ENCODE peak calls at places on chromosome 14, in six cellular contexts. P is GM12878, B is A549, M is suprapubic skin, W is H1, H is K562. Q is an unnamed sample.

GRCh38 chr14:57732886-57733285 is 133.0 kb downstream of the SLC35F4 start:
- DNase-seq in P (no peak), B (no peak), M (no peak), W (no peak), H (no peak), Q (peak; percentile 31)

GRCh38 chr14:68978550-68978911 is 571 bp downstream of the ACTN1 start:
- DNase-seq in P (no peak), B (peak; percentile 44), M (peak; percentile 86), W (no peak), H (peak; percentile 70), Q (peak; percentile 76)

GRCh38 chr14:98136420-98136819 is 1135.6 kb downstream of the BCL11B start:
- DNase-seq in P (no peak), B (no peak), M (no peak), W (no peak), H (no peak), Q (no peak)

GRCh38 chr14:103744621-103745395 is 29.2 kb downstream of the ZFYVE21 start:
- DNase-seq in P (no peak), B (no peak), M (peak; percentile 37), W (no peak), H (no peak), Q (no peak)

GRCh38 chr14:22915886-22916521 is 2.9 kb downstream of the RBM23 start:
- DNase-seq in P (no peak), B (no peak), M (no peak), W (no peak), H (no peak), Q (peak; percentile 31)

GRCh38 chr14:106051790-106052189 is 525.4 kb downstream of the TMEM121 start:
- DNase-seq in P (no peak), B (no peak), M (no peak), W (no peak), H (no peak), Q (no peak)

GRCh38 chr14:101551729-101552595 is 9.3 kb upstream of the DIO3 start:
- DNase-seq in P (no peak), B (no peak), M (no peak), W (no peak), H (no peak), Q (no peak)

GRCh38 chr14:63510538-63510937 is 32.6 kb downstream of the PPP2R5E start:
- DNase-seq in P (peak; percentile 66), B (no peak), M (no peak), W (no peak), H (no peak), Q (no peak)

GRCh38 chr14:76500011-76500410 is 124.1 kb downstream of the ESRRB start:
- DNase-seq in P (no peak), B (no peak), M (no peak), W (no peak), H (no peak), Q (no peak)

GRCh38 chr14:106883218-106883692 is 1356.9 kb downstream of the TMEM121 start:
- DNase-seq in P (no peak), B (no peak), M (no peak), W (no peak), H (peak; percentile 31), Q (no peak)

GRCh38 chr14:38504175-38504574 is 248.3 kb upstream of the CLEC14A start:
- DNase-seq in P (no peak), B (no peak), M (no peak), W (no peak), H (no peak), Q (no peak)

GRCh38 chr14:89330236-89331002 is 86.6 kb downstream of the FOXN3 start:
- DNase-seq in P (no peak), B (no peak), M (no peak), W (no peak), H (no peak), Q (no peak)

GRCh38 chr14:34965365-34965764 is 17.4 kb upstream of the SRP54 start:
- DNase-seq in P (no peak), B (no peak), M (no peak), W (no peak), H (no peak), Q (no peak)

GRCh38 chr14:51726166-51726899 is 74.6 kb downstream of the FRMD6 start:
- DNase-seq in P (no peak), B (no peak), M (no peak), W (no peak), H (no peak), Q (no peak)

GRCh38 chr14:77663289-77663688 is 44.5 kb downstream of the ALKBH1 start:
- DNase-seq in P (no peak), B (no peak), M (no peak), W (no peak), H (no peak), Q (no peak)

GRCh38 chr14:96062010-96062409 is 22.8 kb downstream of the C14orf132 start:
- DNase-seq in P (no peak), B (no peak), M (no peak), W (no peak), H (no peak), Q (no peak)

GRCh38 chr14:51398898-51399297 is 158.9 kb downstream of the TMX1 start:
- DNase-seq in P (no peak), B (peak; percentile 36), M (no peak), W (no peak), H (no peak), Q (no peak)

GRCh38 chr14:88252536-88252935 is 70.5 kb downstream of the KCNK10 start:
- DNase-seq in P (no peak), B (no peak), M (no peak), W (no peak), H (no peak), Q (no peak)

GRCh38 chr14:91890291-91890749 is 23.0 kb upstream of the TC2N start:
- DNase-seq in P (no peak), B (no peak), M (no peak), W (no peak), H (no peak), Q (peak; percentile 65)

GRCh38 chr14:75252254-75252837 is 26.3 kb upstream of the FOS start:
- DNase-seq in P (no peak), B (no peak), M (no peak), W (no peak), H (no peak), Q (peak; percentile 62)

GRCh38 chr14:91413547-91414474 is 3.8 kb downstream of the CCDC88C start:
- DNase-seq in P (no peak), B (no peak), M (no peak), W (peak; percentile 78), H (no peak), Q (peak; percentile 90)

GRCh38 chr14:69943084-69943797 is 64.0 kb downstream of the SMOC1 start:
- DNase-seq in P (no peak), B (no peak), M (no peak), W (no peak), H (no peak), Q (no peak)

GRCh38 chr14:75978249-75978731 is 3.5 kb downstream of the TGFB3 start:
- DNase-seq in P (no peak), B (no peak), M (no peak), W (no peak), H (no peak), Q (peak; percentile 38)

GRCh38 chr14:77208266-77208978 is 26.8 kb downstream of the TMEM63C start:
- DNase-seq in P (no peak), B (peak; percentile 61), M (no peak), W (peak; percentile 57), H (peak; percentile 63), Q (peak; percentile 69)

GRCh38 chr14:77032483-77032853 is 4.0 kb upstream of the IRF2BPL start:
- DNase-seq in P (no peak), B (no peak), M (no peak), W (no peak), H (no peak), Q (no peak)

GRCh38 chr14:104794099-104794498 is 1.4 kb downstream of the AKT1 start:
- DNase-seq in P (no peak), B (peak; percentile 73), M (no peak), W (peak; percentile 46), H (peak; percentile 70), Q (peak; percentile 52)
- H3K4me1 ChIP-seq in P (peaks cover 19% of the 10 kb centered on the region), B (peaks cover 41% of the 10 kb centered on the region), M (peaks cover 74% of the 10 kb centered on the region), W (peaks cover 34% of the 10 kb centered on the region), H (peaks cover 41% of the 10 kb centered on the region), Q (peaks cover 80% of the 10 kb centered on the region)

GRCh38 chr14:55578511-55578910 is 1.5 kb upstream of the KTN1 start:
- DNase-seq in P (no peak), B (no peak), M (no peak), W (no peak), H (no peak), Q (no peak)

GRCh38 chr14:55582741-55583140 is 2.7 kb downstream of the KTN1 start:
- DNase-seq in P (no peak), B (no peak), M (no peak), W (no peak), H (no peak), Q (no peak)

GRCh38 chr14:55579724-55580400 is at the start of gene KTN1:
- DNase-seq in P (no peak), B (peak; percentile 58), M (peak; percentile 83), W (no peak), H (peak; percentile 74), Q (peak; percentile 86)

GRCh38 chr14:55580401-55581010 is 499 bp downstream of the KTN1 start:
- DNase-seq in P (no peak), B (no peak), M (peak; percentile 78), W (no peak), H (peak; percentile 71), Q (peak; percentile 36)

DNA sequence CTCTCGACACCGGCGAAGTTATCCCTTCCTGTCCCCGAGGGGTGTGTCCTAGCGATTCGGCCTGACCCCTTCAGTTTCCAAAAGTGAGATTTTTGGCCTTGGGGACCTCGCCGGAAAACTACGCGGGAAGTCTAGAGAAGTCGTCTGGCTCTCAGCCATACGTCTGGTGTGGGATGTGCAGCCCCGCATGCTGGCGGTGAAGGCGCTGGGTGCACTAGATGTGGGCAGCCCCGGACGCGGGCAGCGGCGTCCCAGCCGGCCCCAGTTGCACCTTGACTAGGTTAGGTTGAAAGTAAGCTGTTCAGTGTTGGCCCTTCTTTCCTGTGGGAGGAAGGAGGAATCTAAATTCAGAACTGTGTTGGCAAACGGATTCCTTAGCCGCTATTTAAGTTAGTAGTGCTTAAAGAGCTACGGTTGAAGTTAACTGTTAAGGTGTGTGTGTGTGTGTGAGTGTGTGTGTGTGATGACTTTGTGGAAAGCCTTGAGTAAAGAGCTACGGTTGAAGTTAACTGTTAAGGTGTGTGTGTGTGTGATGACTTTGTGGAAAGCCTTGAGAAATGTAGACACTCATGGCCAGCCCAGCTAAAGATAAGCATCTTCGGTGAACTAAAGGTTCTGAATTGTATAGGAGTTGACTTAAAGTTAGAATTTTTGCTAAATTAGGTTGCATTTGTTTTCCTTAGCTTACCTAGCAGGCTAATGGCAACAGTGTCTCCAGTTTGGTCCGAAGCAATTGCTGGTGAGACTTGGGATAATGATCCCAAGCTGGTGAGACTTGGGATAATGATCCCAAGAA is 1.2 kb downstream of the KTN1 start:
- DNase-seq in P (no peak), B (peak; percentile 26), M (no peak), W (no peak), H (peak; percentile 15), Q (peak; percentile 42)
- TF ChIP-seq POLR2A in P (peak; percentile 17), B (no peak), M (no peak), W (no peak), H (no peak), Q (no peak)

DNA sequence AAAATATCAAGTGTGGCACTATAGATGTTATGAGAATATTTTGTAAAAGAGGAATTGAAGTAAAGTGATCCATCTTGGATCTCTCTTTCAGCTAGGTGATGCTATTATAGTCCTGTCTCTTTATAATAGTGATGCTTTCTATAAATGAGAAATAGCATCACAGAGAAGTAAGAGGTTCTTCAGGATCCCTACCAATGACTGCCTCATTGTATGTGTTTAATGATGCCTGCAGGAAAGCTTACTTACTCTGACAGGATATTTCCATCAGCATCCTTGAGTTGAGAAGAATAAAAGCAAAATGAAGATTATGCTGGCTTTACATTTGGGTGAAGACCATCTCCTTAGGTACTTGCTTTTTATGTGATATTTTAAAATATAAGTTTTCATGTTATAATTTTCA is 846.0 kb upstream of the LRFN5 start:
- DNase-seq in P (no peak), B (no peak), M (no peak), W (no peak), H (no peak), Q (no peak)
- TF ChIP-seq EP300 in P (no peak), B (no peak), M (no peak), W (no peak), H (no peak), Q (no peak)

GRCh38 chr14:73458219-73458976 is at the start of gene NUMB:
- DNase-seq in P (peak; percentile 100), B (peak; percentile 99), M (peak; percentile 99), W (peak; percentile 98), H (peak; percentile 95), Q (peak; percentile 98)
- H3K4me1 ChIP-seq in P (peaks cover 4% of the 10 kb centered on the region), B (peaks cover 70% of the 10 kb centered on the region), M (peaks cover 55% of the 10 kb centered on the region), W (peaks cover 7% of the 10 kb centered on the region), H (peaks cover 42% of the 10 kb centered on the region), Q (peaks cover 76% of the 10 kb centered on the region)

Q was measured in stomach.